ENCODE peak calls at places on chromosomes 7 and 10, in seven cellular contexts. D, Q, W, Y, T, S and R are unnamed samples.

GRCh38 chr7:105353752-105354328 is 34.9 kb downstream of the SRPK2 start:
- DNase-seq in D (no peak), Q (no peak), W (peak), Y (peak), T (no peak), S (peak), R (peak)

GRCh38 chr10:72702868-72703581 is 11.1 kb downstream of the MCU start:
- DNase-seq in D (no peak), Q (peak), W (no peak), Y (no peak), T (no peak), S (peak), R (no peak)

GRCh38 chr7:18457832-18458231 is 37.7 kb upstream of the HDAC9 start:
- DNase-seq in D (no peak), Q (no peak), W (no peak), Y (no peak), T (no peak), S (no peak), R (no peak)

GRCh38 chr10:132900211-132900756 is 42.1 kb downstream of the CFAP46 start:
- DNase-seq in D (no peak), Q (no peak), W (no peak), Y (no peak), T (no peak), S (no peak), R (no peak)

GRCh38 chr10:101814466-101815041 is 3.7 kb downstream of the OGA start:
- DNase-seq in D (no peak), Q (no peak), W (peak), Y (no peak), T (no peak), S (no peak), R (no peak)

GRCh38 chr10:59176241-59177030 is at the start of gene PHYHIPL:
- DNase-seq in D (no peak), Q (no peak), W (no peak), Y (no peak), T (peak), S (no peak), R (no peak)

GRCh38 chr7:34087892-34088891 is 182.9 kb downstream of the BMPER start:
- DNase-seq in D (no peak), Q (peak), W (peak), Y (no peak), T (peak), S (peak), R (peak)

GRCh38 chr10:19488592-19489280 is 327.5 kb upstream of the PLXDC2 start:
- DNase-seq in D (peak), Q (no peak), W (no peak), Y (peak), T (peak), S (peak), R (peak)

GRCh38 chr7:143318661-143319060 is 2.8 kb downstream of the CLCN1 start:
- DNase-seq in D (no peak), Q (peak), W (no peak), Y (no peak), T (no peak), S (peak), R (peak)

GRCh38 chr10:24118246-24118645 is 90.7 kb upstream of the KIAA1217 start:
- DNase-seq in D (no peak), Q (no peak), W (no peak), Y (no peak), T (peak), S (no peak), R (no peak)
- H3K4me3 ChIP-seq in D (peak), Q (no peak), W (no peak), Y (peak), T (no peak), S (no peak), R (no peak)

DNA sequence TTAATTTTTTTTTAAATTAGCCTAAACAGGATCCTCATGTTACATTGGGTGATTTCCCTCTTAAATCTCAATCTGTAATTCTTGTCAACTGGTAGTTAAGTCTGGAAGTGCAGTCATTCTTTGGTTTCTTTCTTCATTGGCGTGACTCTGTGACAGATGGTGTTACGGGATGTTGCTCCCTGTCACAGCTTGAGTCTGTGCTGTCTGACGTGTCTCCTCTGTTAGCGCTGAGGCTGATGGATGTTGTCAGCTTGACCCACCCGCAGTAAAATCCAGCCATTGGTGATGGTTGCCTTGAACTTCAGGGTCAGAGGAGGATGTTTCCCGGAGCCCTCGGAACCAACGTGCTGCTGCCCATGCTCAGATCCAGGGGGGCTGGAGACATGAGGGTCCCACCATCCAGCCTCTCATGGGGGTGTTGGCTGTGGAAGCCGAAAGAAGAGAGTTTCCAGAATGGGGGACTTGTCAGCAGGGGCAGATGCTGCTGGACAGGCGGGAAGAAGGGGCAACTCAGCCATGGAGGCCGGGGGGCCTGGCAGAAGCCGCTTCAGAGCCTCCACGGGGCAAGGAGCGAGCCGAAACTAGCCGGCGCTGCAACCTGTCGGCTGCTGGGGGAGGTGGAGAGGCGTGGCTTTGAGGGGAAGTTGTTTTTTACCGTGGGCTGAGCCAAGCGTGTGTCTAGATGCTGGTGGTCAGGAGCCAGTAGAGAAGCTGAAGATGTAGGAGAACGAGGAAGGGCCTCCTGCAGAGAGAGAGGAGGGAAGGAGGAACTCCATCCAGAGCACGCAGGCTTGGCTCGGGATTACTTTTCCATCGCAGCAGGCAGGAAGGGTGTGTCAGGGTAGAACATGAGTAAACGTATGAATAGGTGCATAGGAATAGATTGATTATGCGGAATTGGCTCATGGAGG is 3.5 kb downstream of the SUN1 start:
- DNase-seq in D (no peak), Q (no peak), W (peak), Y (no peak), T (no peak), S (no peak), R (peak)
- H3K4me3 ChIP-seq in D (no peak), Q (no peak), W (peak), Y (peak), T (no peak), S (no peak), R (no peak)

GRCh38 chr10:97407211-97407951 is 6.2 kb upstream of the RRP12 start:
- DNase-seq in D (no peak), Q (peak), W (peak), Y (no peak), T (peak), S (peak), R (peak)
- H3K4me3 ChIP-seq in D (peak), Q (no peak), W (peak), Y (peak), T (no peak), S (no peak), R (no peak)

DNA sequence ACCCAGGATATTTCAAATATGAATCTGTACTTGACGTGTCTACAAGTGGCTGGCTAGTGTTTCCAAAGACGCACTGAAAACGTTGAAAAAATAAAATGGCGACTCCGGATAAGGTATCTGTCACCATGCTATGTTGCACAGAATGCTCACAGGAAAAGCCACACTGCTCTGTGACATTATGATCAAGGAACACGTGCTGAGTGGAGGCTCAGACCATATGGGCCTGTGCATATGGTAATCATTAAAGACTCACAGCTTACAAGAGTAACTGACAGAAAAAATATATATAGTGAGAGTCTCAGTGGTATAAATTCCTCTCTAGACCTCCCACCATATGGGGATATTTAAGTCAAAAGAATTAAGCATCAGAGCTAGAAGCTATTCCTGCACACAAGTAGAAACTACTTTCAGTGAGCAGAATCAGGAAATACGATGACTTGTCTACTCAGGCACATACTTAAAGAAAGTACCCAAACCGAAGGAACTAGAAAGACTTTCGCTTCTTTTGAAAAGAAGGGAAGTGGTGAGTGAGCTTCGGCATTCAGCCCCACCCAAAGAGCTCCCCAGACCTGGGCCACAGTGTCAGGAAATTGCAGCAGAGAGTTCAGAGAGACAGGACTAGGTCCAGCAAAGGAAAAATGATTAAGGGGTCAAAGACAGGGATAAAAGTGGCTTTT is 65.1 kb upstream of the MPP7 start:
- DNase-seq in D (no peak), Q (no peak), W (no peak), Y (peak), T (no peak), S (no peak), R (no peak)
- H3K4me3 ChIP-seq in D (no peak), Q (no peak), W (no peak), Y (no peak), T (no peak), S (no peak), R (no peak)

GRCh38 chr7:95592570-95592969 is 3.7 kb downstream of the PDK4 start:
- DNase-seq in D (no peak), Q (no peak), W (no peak), Y (no peak), T (no peak), S (no peak), R (no peak)
- H3K4me3 ChIP-seq in D (peak), Q (no peak), W (no peak), Y (peak), T (no peak), S (no peak), R (no peak)

DNA sequence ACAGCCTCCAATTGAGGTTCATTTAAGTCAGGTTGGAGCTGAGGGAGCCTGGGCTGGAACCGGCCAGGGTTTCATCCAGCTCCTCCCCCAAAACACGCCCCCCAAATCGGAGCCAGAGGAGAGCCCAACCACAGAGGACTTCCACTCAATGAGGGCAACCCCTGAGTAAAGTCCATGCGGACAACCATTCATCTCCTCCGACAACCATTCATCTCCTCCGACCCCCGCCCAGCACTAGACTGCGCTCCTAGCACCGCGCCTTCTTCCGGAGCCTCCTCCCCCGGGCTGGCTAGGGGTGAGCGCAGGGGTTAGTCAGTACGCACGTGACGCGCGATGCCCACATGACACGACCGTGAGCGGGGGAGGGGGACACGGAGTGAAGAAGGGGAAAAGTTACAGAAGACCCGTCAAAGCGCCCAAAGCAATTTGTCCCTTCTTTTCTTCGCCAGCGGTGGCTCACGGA is 1.4 kb downstream of the MAGI2 start:
- DNase-seq in D (peak), Q (peak), W (no peak), Y (peak), T (peak), S (peak), R (peak)
- H3K4me3 ChIP-seq in D (peak), Q (peak), W (no peak), Y (peak), T (peak), S (peak), R (peak)

GRCh38 chr10:32328499-32328898 is 18.5 kb downstream of the EPC1 start:
- DNase-seq in D (no peak), Q (no peak), W (no peak), Y (no peak), T (peak), S (no peak), R (no peak)
- H3K4me3 ChIP-seq in D (peak), Q (no peak), W (no peak), Y (no peak), T (no peak), S (no peak), R (no peak)

DNA sequence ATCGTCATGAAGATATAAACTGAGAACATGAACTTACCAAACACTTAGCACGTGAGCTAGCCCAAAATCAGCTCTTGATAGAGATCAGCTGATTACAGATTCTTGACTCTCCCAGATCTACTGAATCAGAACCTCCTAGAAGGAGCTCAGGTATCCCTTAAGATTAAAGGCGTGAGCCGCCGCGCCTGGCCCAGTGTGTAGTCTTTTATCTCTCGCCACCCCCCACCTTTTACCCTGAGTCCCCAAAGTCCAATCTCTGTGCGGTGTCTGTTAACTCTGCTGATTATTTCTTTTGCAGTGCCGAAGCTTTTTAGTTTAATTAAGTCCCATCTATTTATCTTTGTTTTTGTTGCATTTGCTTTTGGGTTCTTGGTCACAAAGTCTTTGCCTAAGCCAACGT is 1.1 kb upstream of the GNA12 start:
- DNase-seq in D (no peak), Q (no peak), W (no peak), Y (no peak), T (no peak), S (no peak), R (no peak)
- H3K4me3 ChIP-seq in D (no peak), Q (no peak), W (peak), Y (peak), T (peak), S (no peak), R (no peak)

GRCh38 chr7:1317654-1318450 is 85.2 kb downstream of the UNCX start:
- DNase-seq in D (no peak), Q (no peak), W (no peak), Y (peak), T (no peak), S (no peak), R (no peak)
- H3K4me3 ChIP-seq in D (no peak), Q (no peak), W (no peak), Y (no peak), T (no peak), S (no peak), R (no peak)

DNA sequence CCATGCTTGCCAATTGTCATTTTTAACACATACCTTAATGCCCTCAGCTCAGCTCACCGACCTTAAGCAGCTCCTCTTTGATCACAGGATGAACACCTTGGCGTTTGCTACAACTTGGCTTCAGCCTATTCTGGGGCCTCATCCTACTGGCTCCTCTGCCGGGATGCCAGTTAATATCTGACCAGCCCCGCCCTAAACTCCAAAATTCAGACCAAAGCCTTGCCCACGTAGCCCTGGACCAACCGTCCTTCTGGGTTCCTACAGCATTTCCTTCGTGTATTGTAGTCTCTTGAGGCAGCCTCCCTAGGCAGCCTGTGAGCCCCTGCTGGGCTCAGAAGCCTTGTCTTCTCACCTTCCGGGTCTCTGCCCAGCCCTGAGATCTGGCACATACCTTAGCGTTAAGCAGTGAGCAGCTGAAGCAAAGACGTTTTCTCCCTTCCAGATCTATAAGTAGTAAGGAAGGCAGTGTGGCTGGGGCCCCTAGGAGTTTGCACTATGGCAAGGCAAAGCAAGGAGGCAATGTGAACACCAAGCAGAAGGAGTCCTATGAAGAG is 836 bp downstream of the ENO4 start:
- DNase-seq in D (no peak), Q (no peak), W (no peak), Y (no peak), T (peak), S (no peak), R (no peak)
- H3K4me3 ChIP-seq in D (peak), Q (peak), W (no peak), Y (peak), T (peak), S (peak), R (peak)